ENCODE peak calls at places on chromosomes 6 and 20, in nine cellular contexts. N is WTC11; L is activated effector memory CD4-positive, alpha-beta T cell treated with Interleukin-2 at 50 U/mL for 16 hours; Q is AML-193; T is stimulated activated CD8-positive, alpha-beta memory T cell treated with anti-CD3 and anti-CD28 coated beads, Interleukin-4, amount 100 ng/mL, for 1 hour; Y is dermis microvascular lymphatic vessel endothelial cell; F is glomerular endothelial cell; B is activated T-cell treated with anti-CD3 and anti-CD28 coated beads for 1 hour; P is ELR. C is an unnamed sample.

GRCh38 chr6:36702656-36703055 is 5.0 kb downstream of the RAB44 start:
- DNase-seq in Q (no peak), L (no peak), F (no peak), P (no peak), B (no peak), N (no peak), T (no peak), Y (no peak), C (no peak)

GRCh38 chr6:1324926-1325325 is 13.0 kb downstream of the FOXQ1 start:
- DNase-seq in B (no peak), N (no peak), F (no peak), Q (no peak), Y (no peak), T (no peak), P (peak), L (no peak), C (no peak)

GRCh38 chr6:56450882-56451739 is 191.6 kb downstream of the DST start:
- DNase-seq in B (no peak), F (no peak), Q (no peak), N (no peak), P (no peak), Y (no peak), T (no peak), L (no peak), C (no peak)

GRCh38 chr6:28490191-28490890 is 25.3 kb downstream of the GPX6 start:
- DNase-seq in Y (no peak), L (no peak), N (no peak), Q (no peak), F (no peak), P (peak), T (no peak), B (no peak), C (no peak)

GRCh38 chr20:25571817-25572216 is 13.5 kb downstream of the NINL start:
- DNase-seq in Q (no peak), P (no peak), T (no peak), L (no peak), F (no peak), Y (no peak), B (no peak), N (no peak), C (no peak)

GRCh38 chr6:152232494-152233151 is 404.5 kb downstream of the SYNE1 start:
- DNase-seq in L (no peak), F (peak), B (no peak), P (peak), Q (no peak), T (no peak), Y (no peak), N (no peak), C (no peak)

GRCh38 chr6:37265876-37266275 is 7.9 kb upstream of the TMEM217 start:
- DNase-seq in P (no peak), N (no peak), Q (no peak), T (no peak), F (no peak), B (no peak), L (no peak), Y (no peak), C (no peak)

GRCh38 chr6:120211955-120212792 is 862.6 kb upstream of the MAN1A1 start:
- DNase-seq in P (peak), N (no peak), Y (no peak), L (no peak), F (no peak), T (no peak), B (no peak), Q (peak), C (no peak)

GRCh38 chr20:47317127-47317895 is 39.2 kb downstream of the ZMYND8 start:
- DNase-seq in L (peak), F (no peak), Q (peak), Y (peak), P (peak), N (peak), T (peak), B (peak), C (peak)

GRCh38 chr20:48667889-48668413 is 159.8 kb downstream of the PREX1 start:
- DNase-seq in F (no peak), L (no peak), T (no peak), Y (peak), B (no peak), P (no peak), Q (no peak), N (no peak), C (no peak)

GRCh38 chr6:149318581-149319286 is 1.2 kb downstream of the TAB2 start:
- DNase-seq in F (no peak), B (no peak), T (no peak), P (peak), N (no peak), Q (no peak), Y (no peak), L (no peak), C (no peak)

GRCh38 chr20:25739615-25740320 is 43.1 kb upstream of the ZNF337 start:
- DNase-seq in L (no peak), T (no peak), N (no peak), B (no peak), F (peak), Q (no peak), Y (peak), P (peak), C (no peak)

GRCh38 chr6:136927313-136927712 is 5.2 kb downstream of the SLC35D3 start:
- DNase-seq in Q (peak), F (no peak), T (no peak), L (no peak), Y (no peak), B (no peak), N (peak), P (peak), C (no peak)

GRCh38 chr20:21156266-21156665 is 30.4 kb downstream of the KIZ start:
- DNase-seq in L (no peak), F (no peak), N (no peak), Y (no peak), T (no peak), Q (no peak), P (peak), B (no peak), C (no peak)

GRCh38 chr6:70669133-70669532 is 1.4 kb downstream of the SMAP1 start:
- DNase-seq in T (no peak), Y (no peak), N (no peak), Q (no peak), L (no peak), B (no peak), F (no peak), P (peak), C (no peak)

GRCh38 chr6:20266851-20267608 is 54.8 kb upstream of the MBOAT1 start:
- DNase-seq in Q (no peak), N (no peak), F (no peak), B (no peak), T (no peak), P (peak), Y (no peak), L (no peak), C (peak)

GRCh38 chr6:10759884-10760329 is 12.3 kb downstream of the TMEM14B start:
- DNase-seq in F (no peak), P (peak), L (no peak), Y (no peak), T (no peak), N (no peak), B (no peak), Q (no peak), C (no peak)

GRCh38 chr6:3610206-3610605 is 141.3 kb downstream of the PXDC1 start:
- DNase-seq in P (peak), B (no peak), F (no peak), T (no peak), Q (no peak), Y (no peak), L (no peak), N (no peak), C (no peak)

GRCh38 chr6:143634486-143634885 is 43.3 kb upstream of the PHACTR2 start:
- DNase-seq in Q (no peak), Y (peak), N (no peak), B (no peak), T (no peak), L (no peak), F (no peak), P (peak), C (no peak)

GRCh38 chr6:116060572-116061283 is at the start of gene FRK:
- DNase-seq in Y (no peak), F (no peak), T (no peak), P (no peak), B (no peak), L (no peak), Q (no peak), N (no peak), C (no peak)

GRCh38 chr20:373171-373890 is 7.2 kb upstream of the TRIB3 start:
- DNase-seq in N (peak), B (no peak), P (peak), Q (peak), L (no peak), Y (peak), F (peak), T (no peak), C (peak)

GRCh38 chr20:25000268-25000801 is 7.8 kb upstream of the APMAP start:
- DNase-seq in F (no peak), L (no peak), Q (no peak), N (no peak), B (no peak), Y (peak), P (peak), T (no peak), C (no peak)

GRCh38 chr6:4776493-4776966 is 326 bp downstream of the CDYL start:
- DNase-seq in Y (peak), T (no peak), N (peak), Q (peak), B (peak), F (no peak), P (peak), L (no peak), C (peak)

GRCh38 chr6:109010703-109011102 is 83.9 kb downstream of the SESN1 start:
- DNase-seq in B (no peak), F (no peak), P (no peak), Q (no peak), L (no peak), N (no peak), Y (no peak), T (no peak), C (no peak)

GRCh38 chr6:129662980-129663431 is 47.0 kb downstream of the ARHGAP18 start:
- DNase-seq in B (no peak), P (no peak), N (no peak), L (no peak), T (no peak), F (no peak), Q (no peak), Y (no peak), C (no peak)

GRCh38 chr6:153015094-153015645 is 12.7 kb upstream of the MTRF1L start:
- DNase-seq in N (no peak), Y (no peak), L (no peak), F (no peak), B (no peak), Q (no peak), P (peak), T (no peak), C (no peak)

GRCh38 chr6:119738425-119738824 is 388.9 kb upstream of the MAN1A1 start:
- DNase-seq in L (no peak), P (no peak), F (no peak), B (no peak), T (no peak), Q (no peak), N (no peak), Y (no peak), C (no peak)

GRCh38 chr6:355373-355772 is 36.2 kb upstream of the IRF4 start:
- DNase-seq in B (no peak), P (no peak), Y (no peak), Q (no peak), F (no peak), N (no peak), T (no peak), L (no peak), C (no peak)

GRCh38 chr6:29376003-29376402 is 912 bp upstream of the OR12D3 start:
- DNase-seq in P (peak), N (no peak), Y (peak), F (no peak), T (no peak), B (no peak), Q (peak), L (no peak), C (no peak)